ENCODE peak calls at places on chromosomes 2 and 18, in seven cellular contexts. H, X, Q, T, O, Z and U are unnamed samples.

GRCh38 chr2:230942920-230943896 is 18.2 kb upstream of the GPR55 start:
- DNase-seq in O (no peak), Q (peak), T (peak), H (no peak), X (no peak), Z (no peak), U (peak)

GRCh38 chr2:134107402-134107801 is 146.5 kb upstream of the MGAT5 start:
- DNase-seq in X (no peak), Q (no peak), T (no peak), Z (no peak), O (no peak), H (no peak), U (no peak)

GRCh38 chr2:25362049-25362563 is 20.4 kb upstream of the DNMT3A start:
- DNase-seq in T (peak), H (peak), Z (peak), X (peak), Q (peak), O (peak), U (peak)

GRCh38 chr2:30250421-30250820 is 19.1 kb downstream of the LBH start:
- DNase-seq in Q (no peak), X (no peak), H (no peak), O (no peak), T (no peak), Z (no peak), U (no peak)

GRCh38 chr18:54947115-54947514 is 12.1 kb downstream of the CCDC68 start:
- DNase-seq in X (no peak), Q (no peak), T (no peak), O (no peak), Z (peak), H (no peak), U (peak)

GRCh38 chr2:83842421-83842820 is 616.7 kb downstream of the SUCLG1 start:
- DNase-seq in T (no peak), Q (no peak), H (no peak), X (no peak), Z (no peak), O (no peak), U (no peak)

GRCh38 chr2:149931486-149931885 is 343.9 kb upstream of the MMADHC start:
- DNase-seq in O (no peak), X (no peak), Z (no peak), H (no peak), T (no peak), Q (no peak), U (no peak)

GRCh38 chr2:29601872-29602271 is 319.5 kb downstream of the ALK start:
- DNase-seq in O (no peak), X (no peak), T (no peak), Z (no peak), H (peak), Q (no peak), U (no peak)

GRCh38 chr2:11133936-11134320 is 21.3 kb upstream of the SLC66A3 start:
- DNase-seq in Q (no peak), T (no peak), Z (no peak), X (no peak), H (no peak), O (no peak), U (no peak)

GRCh38 chr2:120936476-120937334 is 201.0 kb downstream of the GLI2 start:
- DNase-seq in T (peak), Q (no peak), Z (no peak), H (peak), O (peak), X (peak), U (no peak)

GRCh38 chr2:43013821-43014345 is 212.5 kb downstream of the ZFP36L2 start:
- DNase-seq in O (no peak), H (no peak), T (no peak), X (no peak), Q (no peak), Z (no peak), U (no peak)

GRCh38 chr2:85971369-85971768 is 82.6 kb upstream of the ST3GAL5 start:
- DNase-seq in H (peak), T (peak), Z (no peak), X (no peak), Q (no peak), O (no peak), U (peak)

GRCh38 chr2:119160361-119160965 is 1.9 kb upstream of the C1QL2 start:
- DNase-seq in T (no peak), O (no peak), Q (no peak), Z (no peak), H (no peak), X (no peak), U (no peak)

GRCh38 chr2:101273045-101273444 is 20.4 kb downstream of the CNOT11 start:
- DNase-seq in O (no peak), X (no peak), T (no peak), H (no peak), Z (no peak), Q (no peak), U (no peak)

GRCh38 chr2:109438773-109439191 is 175.0 kb downstream of the SEPTIN10 start:
- DNase-seq in X (peak), H (peak), Z (peak), O (no peak), Q (no peak), T (peak), U (peak)

GRCh38 chr2:24026233-24026632 is 16.3 kb downstream of the MFSD2B start:
- DNase-seq in T (no peak), Z (no peak), X (no peak), Q (no peak), H (no peak), O (no peak), U (no peak)

GRCh38 chr2:196172976-196173375 is 1.6 kb upstream of the STK17B start:
- DNase-seq in Z (no peak), H (no peak), T (no peak), Q (no peak), X (no peak), O (no peak), U (no peak)

GRCh38 chr2:196171248-196171871 is at the start of gene STK17B:
- DNase-seq in X (peak), Z (peak), Q (peak), T (peak), H (peak), O (peak), U (peak)

GRCh38 chr2:196174424-196174823 is 3.0 kb upstream of the STK17B start:
- DNase-seq in O (no peak), H (no peak), X (no peak), Z (no peak), Q (no peak), T (no peak), U (no peak)

GRCh38 chr2:196171946-196172345 is 568 bp upstream of the STK17B start:
- DNase-seq in Q (no peak), O (no peak), T (peak), Z (peak), X (no peak), H (no peak), U (no peak)

GRCh38 chr2:196173505-196173904 is 2.1 kb upstream of the STK17B start:
- DNase-seq in Q (no peak), T (peak), O (no peak), X (no peak), Z (no peak), H (peak), U (no peak)
- H3K4me3 ChIP-seq in Q (no peak), T (no peak), O (no peak), X (no peak), Z (no peak), H (no peak), U (no peak)

GRCh38 chr2:1237785-1238184 is 175.5 kb upstream of the TPO start:
- DNase-seq in Z (no peak), H (no peak), X (no peak), T (no peak), Q (no peak), O (no peak), U (no peak)
- TF ChIP-seq CTCF in Z (no peak), H (no peak), X (no peak), T (no peak), Q (no peak), O (no peak), U (no peak)

DNA sequence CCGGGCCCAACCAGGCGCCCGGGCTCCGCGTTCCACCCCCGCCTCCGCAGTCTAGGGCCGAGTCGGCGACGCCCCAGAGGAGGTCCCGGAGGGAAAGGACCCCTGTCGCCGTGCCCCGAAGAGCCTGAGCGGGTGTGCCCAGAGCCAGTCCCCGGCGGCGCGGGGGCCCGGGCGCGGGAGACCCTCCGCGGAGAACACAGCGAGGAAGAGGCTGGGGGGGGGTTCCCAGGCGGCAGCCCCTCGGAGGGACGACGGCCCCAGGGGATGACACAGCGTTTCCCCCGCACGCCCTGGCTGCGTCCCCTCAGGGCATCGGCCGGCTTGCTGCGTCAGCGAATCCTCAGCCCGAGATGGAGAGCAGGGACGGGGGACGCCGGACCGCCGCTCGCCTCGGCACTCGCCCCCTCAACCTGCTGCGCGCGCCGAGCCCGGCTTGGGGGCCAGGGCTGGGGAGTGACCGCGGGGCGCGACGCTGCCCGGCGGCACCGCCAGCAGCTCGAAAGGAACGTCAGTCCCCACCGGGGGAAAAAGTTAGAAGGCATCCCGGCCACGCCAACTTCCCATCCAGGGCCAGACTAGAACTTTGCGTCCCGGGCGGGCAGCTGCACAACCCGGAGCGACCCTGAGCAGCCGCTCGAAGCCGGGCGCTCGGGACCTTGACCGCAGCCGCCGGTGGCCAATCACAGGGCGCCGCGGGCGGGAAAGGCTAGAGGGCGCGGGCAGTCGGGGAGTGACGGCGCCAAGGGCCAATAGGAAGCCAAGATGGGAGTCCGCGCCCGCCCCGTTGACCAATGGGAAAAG is 661 bp downstream of the SFXN5 start:
- DNase-seq in Z (peak), T (peak), Q (peak), O (peak), H (peak), X (peak), U (peak)
- H3K4me3 ChIP-seq in Z (peak), T (peak), Q (peak), O (peak), H (peak), X (peak), U (peak)

GRCh38 chr2:144361742-144362141 is 158.2 kb downstream of the ZEB2 start:
- DNase-seq in H (no peak), X (no peak), O (no peak), T (no peak), Z (no peak), Q (no peak), U (no peak)
- TF ChIP-seq CTCF in H (no peak), X (no peak), O (no peak), T (peak), Z (no peak), Q (no peak), U (no peak)

DNA sequence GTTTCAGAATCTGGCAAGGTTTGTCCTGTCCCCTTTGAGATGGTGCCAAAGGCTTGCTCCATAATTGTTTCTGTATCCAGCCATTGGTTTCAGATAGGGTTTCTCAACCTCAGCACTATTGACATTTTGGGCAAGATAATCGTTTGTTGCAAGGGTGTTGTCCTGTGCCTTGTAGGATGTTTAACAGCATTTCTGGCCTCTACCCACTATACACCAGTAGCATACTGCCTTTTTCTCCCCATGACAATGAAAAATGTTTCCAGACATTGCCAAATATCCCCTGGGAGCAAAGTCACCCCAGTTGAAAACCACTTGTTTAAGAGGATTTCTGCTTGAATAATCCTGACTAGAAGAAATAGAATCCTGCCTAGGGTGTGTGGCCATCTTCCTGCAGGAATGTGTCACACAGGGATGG is 126.8 kb downstream of the CDC42EP3 start:
- DNase-seq in X (no peak), Z (no peak), Q (no peak), T (no peak), H (no peak), O (no peak), U (no peak)
- H3K4me3 ChIP-seq in X (no peak), Z (no peak), Q (no peak), T (no peak), H (no peak), O (no peak), U (no peak)

GRCh38 chr18:3593904-3594759 is 144.2 kb downstream of the TGIF1 start:
- DNase-seq in X (peak), Q (peak), H (peak), T (peak), Z (peak), O (peak), U (peak)

GRCh38 chr18:3597159-3597977 is 147.4 kb downstream of the TGIF1 start:
- DNase-seq in O (no peak), T (no peak), Z (no peak), H (peak), Q (no peak), X (no peak), U (no peak)

GRCh38 chr18:3595282-3596273 is 145.6 kb downstream of the TGIF1 start:
- DNase-seq in X (no peak), H (peak), Q (peak), T (peak), O (no peak), Z (no peak), U (peak)

GRCh38 chr18:3594760-3595241 is 144.8 kb downstream of the TGIF1 start:
- DNase-seq in X (no peak), Z (no peak), Q (no peak), T (peak), O (no peak), H (peak), U (no peak)

DNA sequence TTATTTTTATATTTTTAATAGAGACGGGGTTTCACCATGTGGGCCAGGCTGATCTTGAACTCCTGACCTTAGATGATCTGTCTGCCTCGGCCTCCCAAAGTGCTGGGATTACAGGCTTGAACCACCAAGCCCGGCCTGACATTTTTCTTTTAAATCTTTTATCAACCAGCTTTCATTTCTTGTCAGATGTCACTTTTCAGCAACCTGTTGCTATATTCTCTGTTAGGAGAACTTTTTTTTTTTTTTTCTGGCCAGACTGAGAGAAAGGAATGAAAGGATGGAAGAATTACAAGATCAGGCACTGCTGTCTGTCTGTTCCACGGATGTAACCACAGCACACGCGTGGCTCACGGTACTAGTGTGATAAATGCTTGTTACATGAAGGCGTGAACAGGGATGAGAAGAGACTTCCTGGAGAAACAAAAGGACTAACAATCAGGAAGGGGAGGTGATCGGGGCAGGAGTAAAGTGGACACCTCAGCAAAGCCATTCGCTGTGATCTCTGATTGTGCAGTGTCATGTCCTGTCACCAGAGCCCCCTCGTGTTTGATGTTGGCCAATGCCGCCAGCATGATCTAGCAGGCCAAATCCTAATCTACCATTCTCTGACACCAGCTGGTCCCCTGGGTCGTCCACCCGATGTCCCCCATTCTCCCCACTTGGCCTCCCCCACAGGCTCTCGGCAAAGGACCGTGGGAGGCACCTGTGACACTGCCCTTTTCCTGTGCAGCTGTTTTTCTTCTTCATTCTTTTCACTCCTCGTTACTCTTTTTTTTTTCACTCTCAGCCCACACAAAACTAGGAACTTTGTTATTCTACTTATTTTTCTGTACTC is 146.6 kb downstream of the TGIF1 start:
- DNase-seq in Q (peak), Z (peak), T (peak), H (peak), X (peak), O (peak), U (peak)
- TF ChIP-seq CTCF in Q (peak), Z (peak), T (peak), H (no peak), X (no peak), O (no peak), U (no peak)

GRCh38 chr2:178482437-178482836 is 2.2 kb downstream of the PLEKHA3 start:
- DNase-seq in Z (no peak), Q (peak), O (no peak), X (no peak), H (no peak), T (no peak), U (peak)
- H3K4me3 ChIP-seq in Z (no peak), Q (peak), O (peak), X (peak), H (no peak), T (no peak), U (peak)

DNA sequence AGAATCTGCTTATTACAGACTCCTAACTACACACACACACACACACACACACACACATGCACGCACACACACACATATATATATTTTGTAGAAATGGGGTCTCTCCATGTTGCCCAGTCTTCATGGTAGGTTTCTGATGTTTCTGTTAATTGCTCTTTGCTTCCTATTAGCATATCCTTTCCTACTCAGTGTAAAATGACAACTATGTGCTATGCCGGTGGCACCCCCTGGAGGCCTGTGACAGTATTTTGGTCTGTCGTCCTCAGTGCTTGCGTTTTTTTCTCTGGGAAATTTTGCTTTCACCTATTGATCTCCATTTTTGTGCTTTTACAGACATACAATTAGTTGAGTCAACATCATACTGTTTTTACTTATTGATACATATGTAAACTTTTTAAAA is 322.1 kb downstream of the LRRTM1 start:
- DNase-seq in X (no peak), T (no peak), H (no peak), Q (no peak), O (no peak), Z (no peak), U (no peak)
- TF ChIP-seq CTCF in X (no peak), T (no peak), H (peak), Q (peak), O (no peak), Z (peak), U (peak)

DNA sequence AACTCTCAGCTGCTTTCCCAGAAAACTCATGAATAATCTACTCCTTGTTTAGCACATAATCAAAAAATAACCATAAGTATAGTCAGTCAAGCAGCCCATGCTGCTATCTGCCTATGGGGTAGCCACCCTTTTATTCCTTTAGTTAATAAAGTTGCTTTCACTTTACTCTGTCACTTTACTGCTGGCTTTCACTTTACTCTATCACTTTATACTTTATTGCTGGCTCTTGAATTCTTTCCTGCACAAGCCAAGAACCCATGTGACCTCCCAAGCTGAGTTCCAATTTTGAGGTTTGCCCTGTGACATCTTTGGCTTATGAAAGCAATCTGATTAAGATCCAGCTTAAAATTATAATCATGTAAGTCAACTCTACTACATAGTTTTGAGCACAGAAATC is 288.1 kb downstream of the PDE11A start:
- DNase-seq in Q (no peak), O (no peak), Z (no peak), H (peak), X (no peak), T (peak), U (peak)
- H3K4me3 ChIP-seq in Q (no peak), O (peak), Z (no peak), H (no peak), X (peak), T (no peak), U (no peak)

GRCh38 chr2:118088051-118089014 is at the start of gene INSIG2:
- DNase-seq in T (peak), O (peak), H (peak), Q (peak), X (peak), Z (peak), U (peak)
- TF ChIP-seq CTCF in T (no peak), O (no peak), H (no peak), Q (no peak), X (no peak), Z (no peak), U (no peak)